ENCODE peak calls at places on chromosomes 5 and 9, in seven cellular contexts. One of them, this sample, is unnamed.

GRCh38 chr9:89484475-89485404 is 13.2 kb downstream of the SEMA4D start:
- DNase-seq in nucleus accumbens: no peak
- DNase-seq in putamen: no peak
- DNase-seq in memory B cell: no peak
- DNase-seq in HTR-8/SVneo: no peak
- DNase-seq in GM12891: no peak
- DNase-seq in activated CD8-positive, alpha-beta memory T cell treated with anti-CD3 and anti-CD28 coated beads, Interleukin-2, amount 50 U/mL, for 48 hours: no peak
- DNase-seq in this sample: no peak

GRCh38 chr9:17021379-17021970 is 113.4 kb upstream of the CNTLN start:
- DNase-seq in nucleus accumbens: no peak
- DNase-seq in putamen: no peak
- DNase-seq in memory B cell: no peak
- DNase-seq in HTR-8/SVneo: no peak
- DNase-seq in GM12891: no peak
- DNase-seq in activated CD8-positive, alpha-beta memory T cell treated with anti-CD3 and anti-CD28 coated beads, Interleukin-2, amount 50 U/mL, for 48 hours: no peak
- DNase-seq in this sample: no peak

GRCh38 chr9:134052941-134053340 is 14.9 kb downstream of the BRD3 start:
- DNase-seq in nucleus accumbens: no peak
- DNase-seq in putamen: no peak
- DNase-seq in memory B cell: no peak
- DNase-seq in HTR-8/SVneo: no peak
- DNase-seq in GM12891: no peak
- DNase-seq in activated CD8-positive, alpha-beta memory T cell treated with anti-CD3 and anti-CD28 coated beads, Interleukin-2, amount 50 U/mL, for 48 hours: no peak
- DNase-seq in this sample: no peak

GRCh38 chr9:87063883-87064282 is 116.6 kb upstream of the GAS1 start:
- DNase-seq in nucleus accumbens: no peak
- DNase-seq in putamen: no peak
- DNase-seq in memory B cell: no peak
- DNase-seq in HTR-8/SVneo: no peak
- DNase-seq in GM12891: no peak
- DNase-seq in activated CD8-positive, alpha-beta memory T cell treated with anti-CD3 and anti-CD28 coated beads, Interleukin-2, amount 50 U/mL, for 48 hours: no peak
- DNase-seq in this sample: no peak

GRCh38 chr9:137021979-137022619 is 5.9 kb downstream of the ABCA2 start:
- DNase-seq in nucleus accumbens: peak; percentile 83
- DNase-seq in putamen: peak; percentile 94
- DNase-seq in memory B cell: no peak
- DNase-seq in HTR-8/SVneo: peak; percentile 45
- DNase-seq in GM12891: peak; percentile 78
- DNase-seq in activated CD8-positive, alpha-beta memory T cell treated with anti-CD3 and anti-CD28 coated beads, Interleukin-2, amount 50 U/mL, for 48 hours: peak; percentile 89
- DNase-seq in this sample: peak; percentile 74

GRCh38 chr9:6920040-6920439 is 162.3 kb downstream of the KDM4C start:
- DNase-seq in nucleus accumbens: no peak
- DNase-seq in putamen: no peak
- DNase-seq in memory B cell: no peak
- DNase-seq in HTR-8/SVneo: no peak
- DNase-seq in GM12891: no peak
- DNase-seq in activated CD8-positive, alpha-beta memory T cell treated with anti-CD3 and anti-CD28 coated beads, Interleukin-2, amount 50 U/mL, for 48 hours: no peak
- DNase-seq in this sample: no peak

GRCh38 chr5:131171276-131171815 is 602 bp downstream of the LYRM7 start:
- DNase-seq in nucleus accumbens: no peak
- DNase-seq in putamen: no peak
- DNase-seq in memory B cell: no peak
- DNase-seq in HTR-8/SVneo: no peak
- DNase-seq in GM12891: no peak
- DNase-seq in activated CD8-positive, alpha-beta memory T cell treated with anti-CD3 and anti-CD28 coated beads, Interleukin-2, amount 50 U/mL, for 48 hours: peak; percentile 58
- DNase-seq in this sample: no peak

GRCh38 chr5:21212026-21212425 is 1224.0 kb upstream of the CDH18 start:
- DNase-seq in nucleus accumbens: no peak
- DNase-seq in putamen: no peak
- DNase-seq in memory B cell: no peak
- DNase-seq in HTR-8/SVneo: no peak
- DNase-seq in GM12891: no peak
- DNase-seq in activated CD8-positive, alpha-beta memory T cell treated with anti-CD3 and anti-CD28 coated beads, Interleukin-2, amount 50 U/mL, for 48 hours: no peak
- DNase-seq in this sample: no peak

GRCh38 chr9:134004881-134005280 is 12.8 kb upstream of the VAV2 start:
- DNase-seq in nucleus accumbens: no peak
- DNase-seq in putamen: no peak
- DNase-seq in memory B cell: no peak
- DNase-seq in HTR-8/SVneo: no peak
- DNase-seq in GM12891: no peak
- DNase-seq in activated CD8-positive, alpha-beta memory T cell treated with anti-CD3 and anti-CD28 coated beads, Interleukin-2, amount 50 U/mL, for 48 hours: no peak
- DNase-seq in this sample: no peak

GRCh38 chr9:98230354-98230753 is 25.1 kb downstream of the TBC1D2 start:
- DNase-seq in nucleus accumbens: no peak
- DNase-seq in putamen: no peak
- DNase-seq in memory B cell: no peak
- DNase-seq in HTR-8/SVneo: no peak
- DNase-seq in GM12891: no peak
- DNase-seq in activated CD8-positive, alpha-beta memory T cell treated with anti-CD3 and anti-CD28 coated beads, Interleukin-2, amount 50 U/mL, for 48 hours: no peak
- DNase-seq in this sample: no peak

GRCh38 chr5:60494144-60494543 is 205.8 kb downstream of the DEPDC1B start:
- DNase-seq in nucleus accumbens: no peak
- DNase-seq in putamen: no peak
- DNase-seq in memory B cell: no peak
- DNase-seq in HTR-8/SVneo: no peak
- DNase-seq in GM12891: no peak
- DNase-seq in activated CD8-positive, alpha-beta memory T cell treated with anti-CD3 and anti-CD28 coated beads, Interleukin-2, amount 50 U/mL, for 48 hours: no peak
- DNase-seq in this sample: no peak

GRCh38 chr5:149257875-149258705 is 13.6 kb upstream of the AFAP1L1 start:
- DNase-seq in nucleus accumbens: no peak
- DNase-seq in putamen: no peak
- DNase-seq in memory B cell: no peak
- DNase-seq in HTR-8/SVneo: peak; percentile 30
- DNase-seq in GM12891: no peak
- DNase-seq in activated CD8-positive, alpha-beta memory T cell treated with anti-CD3 and anti-CD28 coated beads, Interleukin-2, amount 50 U/mL, for 48 hours: no peak
- DNase-seq in this sample: no peak

GRCh38 chr5:9714187-9714586 is 84.0 kb upstream of the TAS2R1 start:
- DNase-seq in nucleus accumbens: no peak
- DNase-seq in putamen: no peak
- DNase-seq in memory B cell: no peak
- DNase-seq in HTR-8/SVneo: no peak
- DNase-seq in GM12891: no peak
- DNase-seq in activated CD8-positive, alpha-beta memory T cell treated with anti-CD3 and anti-CD28 coated beads, Interleukin-2, amount 50 U/mL, for 48 hours: no peak
- DNase-seq in this sample: no peak

GRCh38 chr5:57174128-57174849 is 430 bp downstream of the GPBP1 start:
- DNase-seq in nucleus accumbens: peak; percentile 39
- DNase-seq in putamen: peak; percentile 36
- DNase-seq in memory B cell: no peak
- DNase-seq in HTR-8/SVneo: no peak
- DNase-seq in GM12891: no peak
- DNase-seq in activated CD8-positive, alpha-beta memory T cell treated with anti-CD3 and anti-CD28 coated beads, Interleukin-2, amount 50 U/mL, for 48 hours: peak; percentile 74
- DNase-seq in this sample: no peak

GRCh38 chr5:177300236-177300880 is 3.2 kb downstream of the RAB24 start:
- DNase-seq in nucleus accumbens: no peak
- DNase-seq in putamen: no peak
- DNase-seq in memory B cell: peak; percentile 54
- DNase-seq in HTR-8/SVneo: peak; percentile 74
- DNase-seq in GM12891: no peak
- DNase-seq in activated CD8-positive, alpha-beta memory T cell treated with anti-CD3 and anti-CD28 coated beads, Interleukin-2, amount 50 U/mL, for 48 hours: no peak
- DNase-seq in this sample: no peak